ENCODE peak calls at places on chromosomes 3 and 15, in nine cellular contexts. One of them, this sample, is unnamed.

GRCh38 chr3:115785782-115786181 is 162.5 kb downstream of the GAP43 start:
- DNase-seq in HS-27A: no peak
- DNase-seq in gastrocnemius medialis: no peak
- DNase-seq in activated CD8-positive, alpha-beta memory T cell treated with anti-CD3 and anti-CD28 coated beads for 1 hour: no peak
- DNase-seq in EH: no peak
- DNase-seq in astrocyte of the spinal cord: no peak
- DNase-seq in breast epithelium: no peak
- DNase-seq in HuH-7.5: no peak
- DNase-seq in ELR: no peak
- DNase-seq in this sample: no peak

GRCh38 chr3:13656584-13657301 is 107.8 kb downstream of the FBLN2 start:
- DNase-seq in HS-27A: no peak
- DNase-seq in gastrocnemius medialis: no peak
- DNase-seq in activated CD8-positive, alpha-beta memory T cell treated with anti-CD3 and anti-CD28 coated beads for 1 hour: no peak
- DNase-seq in EH: no peak
- DNase-seq in astrocyte of the spinal cord: no peak
- DNase-seq in breast epithelium: no peak
- DNase-seq in HuH-7.5: no peak
- DNase-seq in ELR: no peak
- DNase-seq in this sample: no peak

GRCh38 chr3:114362815-114363214 is 69.0 kb downstream of the TIGIT start:
- DNase-seq in HS-27A: no peak
- DNase-seq in gastrocnemius medialis: no peak
- DNase-seq in activated CD8-positive, alpha-beta memory T cell treated with anti-CD3 and anti-CD28 coated beads for 1 hour: no peak
- DNase-seq in EH: peak; percentile 63
- DNase-seq in astrocyte of the spinal cord: peak; percentile 57
- DNase-seq in breast epithelium: no peak
- DNase-seq in HuH-7.5: no peak
- DNase-seq in ELR: peak; percentile 55
- DNase-seq in this sample: peak; percentile 44

GRCh38 chr3:39126532-39127071 is 19.1 kb downstream of the TTC21A start:
- DNase-seq in HS-27A: no peak
- DNase-seq in gastrocnemius medialis: no peak
- DNase-seq in activated CD8-positive, alpha-beta memory T cell treated with anti-CD3 and anti-CD28 coated beads for 1 hour: no peak
- DNase-seq in EH: peak; percentile 63
- DNase-seq in astrocyte of the spinal cord: peak; percentile 61
- DNase-seq in breast epithelium: peak; percentile 43
- DNase-seq in HuH-7.5: no peak
- DNase-seq in ELR: peak; percentile 68
- DNase-seq in this sample: peak; percentile 40

GRCh38 chr3:71428841-71429609 is 154.5 kb downstream of the FOXP1 start:
- DNase-seq in HS-27A: no peak
- DNase-seq in gastrocnemius medialis: no peak
- DNase-seq in activated CD8-positive, alpha-beta memory T cell treated with anti-CD3 and anti-CD28 coated beads for 1 hour: no peak
- DNase-seq in EH: peak; percentile 58
- DNase-seq in astrocyte of the spinal cord: peak; percentile 59
- DNase-seq in breast epithelium: peak; percentile 72
- DNase-seq in HuH-7.5: no peak
- DNase-seq in ELR: no peak
- DNase-seq in this sample: no peak

GRCh38 chr3:4721511-4721911 is 228.4 kb downstream of the ITPR1 start:
- DNase-seq in HS-27A: no peak
- DNase-seq in gastrocnemius medialis: no peak
- DNase-seq in activated CD8-positive, alpha-beta memory T cell treated with anti-CD3 and anti-CD28 coated beads for 1 hour: no peak
- DNase-seq in EH: peak; percentile 96
- DNase-seq in astrocyte of the spinal cord: peak; percentile 94
- DNase-seq in breast epithelium: no peak
- DNase-seq in HuH-7.5: no peak
- DNase-seq in ELR: peak; percentile 85
- DNase-seq in this sample: peak; percentile 94

GRCh38 chr3:58009026-58009748 is 965 bp downstream of the FLNB start:
- DNase-seq in HS-27A: no peak
- DNase-seq in gastrocnemius medialis: no peak
- DNase-seq in activated CD8-positive, alpha-beta memory T cell treated with anti-CD3 and anti-CD28 coated beads for 1 hour: no peak
- DNase-seq in EH: no peak
- DNase-seq in astrocyte of the spinal cord: no peak
- DNase-seq in breast epithelium: no peak
- DNase-seq in HuH-7.5: no peak
- DNase-seq in ELR: peak; percentile 30
- DNase-seq in this sample: no peak

GRCh38 chr3:179451335-179452165 is at the start of gene GNB4:
- DNase-seq in HS-27A: peak; percentile 51
- DNase-seq in gastrocnemius medialis: peak; percentile 53
- DNase-seq in activated CD8-positive, alpha-beta memory T cell treated with anti-CD3 and anti-CD28 coated beads for 1 hour: no peak
- DNase-seq in EH: peak; percentile 88
- DNase-seq in astrocyte of the spinal cord: peak; percentile 89
- DNase-seq in breast epithelium: peak; percentile 59
- DNase-seq in HuH-7.5: peak; percentile 60
- DNase-seq in ELR: peak; percentile 90
- DNase-seq in this sample: peak; percentile 77

GRCh38 chr3:171878441-171879225 is 35.5 kb downstream of the TMEM212 start:
- DNase-seq in HS-27A: no peak
- DNase-seq in gastrocnemius medialis: no peak
- DNase-seq in activated CD8-positive, alpha-beta memory T cell treated with anti-CD3 and anti-CD28 coated beads for 1 hour: no peak
- DNase-seq in EH: peak; percentile 74
- DNase-seq in astrocyte of the spinal cord: peak; percentile 74
- DNase-seq in breast epithelium: no peak
- DNase-seq in HuH-7.5: no peak
- DNase-seq in ELR: no peak
- DNase-seq in this sample: no peak

GRCh38 chr3:170585008-170585936 is 603 bp downstream of the SLC7A14 start:
- DNase-seq in HS-27A: no peak
- DNase-seq in gastrocnemius medialis: no peak
- DNase-seq in activated CD8-positive, alpha-beta memory T cell treated with anti-CD3 and anti-CD28 coated beads for 1 hour: no peak
- DNase-seq in EH: no peak
- DNase-seq in astrocyte of the spinal cord: no peak
- DNase-seq in breast epithelium: no peak
- DNase-seq in HuH-7.5: no peak
- DNase-seq in ELR: peak; percentile 35
- DNase-seq in this sample: no peak

GRCh38 chr15:31324739-31325431 is 1.8 kb upstream of the KLF13 start:
- DNase-seq in HS-27A: no peak
- DNase-seq in gastrocnemius medialis: no peak
- DNase-seq in activated CD8-positive, alpha-beta memory T cell treated with anti-CD3 and anti-CD28 coated beads for 1 hour: no peak
- DNase-seq in EH: no peak
- DNase-seq in astrocyte of the spinal cord: no peak
- DNase-seq in breast epithelium: no peak
- DNase-seq in HuH-7.5: no peak
- DNase-seq in ELR: no peak
- DNase-seq in this sample: no peak

GRCh38 chr3:13879102-13879945 is 547 bp downstream of the WNT7A start:
- DNase-seq in HS-27A: no peak
- DNase-seq in gastrocnemius medialis: no peak
- DNase-seq in activated CD8-positive, alpha-beta memory T cell treated with anti-CD3 and anti-CD28 coated beads for 1 hour: no peak
- DNase-seq in EH: no peak
- DNase-seq in astrocyte of the spinal cord: no peak
- DNase-seq in breast epithelium: no peak
- DNase-seq in HuH-7.5: peak; percentile 55
- DNase-seq in ELR: no peak
- DNase-seq in this sample: no peak

GRCh38 chr15:92451225-92451825 is 57.6 kb downstream of the ST8SIA2 start:
- DNase-seq in HS-27A: no peak
- DNase-seq in gastrocnemius medialis: no peak
- DNase-seq in activated CD8-positive, alpha-beta memory T cell treated with anti-CD3 and anti-CD28 coated beads for 1 hour: no peak
- DNase-seq in EH: peak; percentile 24
- DNase-seq in astrocyte of the spinal cord: peak; percentile 83
- DNase-seq in breast epithelium: no peak
- DNase-seq in HuH-7.5: no peak
- DNase-seq in ELR: peak; percentile 20
- DNase-seq in this sample: peak; percentile 75

GRCh38 chr3:183826448-183826847 is 1.1 kb upstream of the MAP6D1 start:
- DNase-seq in HS-27A: no peak
- DNase-seq in gastrocnemius medialis: peak; percentile 71
- DNase-seq in activated CD8-positive, alpha-beta memory T cell treated with anti-CD3 and anti-CD28 coated beads for 1 hour: no peak
- DNase-seq in EH: no peak
- DNase-seq in astrocyte of the spinal cord: no peak
- DNase-seq in breast epithelium: no peak
- DNase-seq in HuH-7.5: no peak
- DNase-seq in ELR: no peak
- DNase-seq in this sample: no peak

GRCh38 chr3:128240232-128240631 is 87.0 kb downstream of the EEFSEC start:
- DNase-seq in HS-27A: no peak
- DNase-seq in gastrocnemius medialis: no peak
- DNase-seq in activated CD8-positive, alpha-beta memory T cell treated with anti-CD3 and anti-CD28 coated beads for 1 hour: no peak
- DNase-seq in EH: no peak
- DNase-seq in astrocyte of the spinal cord: no peak
- DNase-seq in breast epithelium: no peak
- DNase-seq in HuH-7.5: no peak
- DNase-seq in ELR: no peak
- DNase-seq in this sample: no peak

GRCh38 chr3:88984832-88985231 is 122.6 kb upstream of the EPHA3 start:
- DNase-seq in HS-27A: no peak
- DNase-seq in gastrocnemius medialis: no peak
- DNase-seq in activated CD8-positive, alpha-beta memory T cell treated with anti-CD3 and anti-CD28 coated beads for 1 hour: no peak
- DNase-seq in EH: peak; percentile 3
- DNase-seq in astrocyte of the spinal cord: no peak
- DNase-seq in breast epithelium: no peak
- DNase-seq in HuH-7.5: no peak
- DNase-seq in ELR: no peak
- DNase-seq in this sample: no peak

This sample was measured in HFFc6.